ENCODE peak calls at places on chromosomes 4 and X, in six cellular contexts. G is H9, J is mesenchymal stem cell, X is IMR-90, S is mesendoderm, W is trophoblast cell. Z is an unnamed sample.

GRCh38 chr4:57064811-57065711 is 45.1 kb downstream of the IGFBP7 start:
- DNase-seq in W (no peak), G (no peak), J (peak), X (peak), S (no peak), Z (no peak)

GRCh38 chr4:108592674-108592986 is 27.7 kb upstream of the RPL34 start:
- DNase-seq in J (peak), W (no peak), S (peak), G (no peak), X (no peak), Z (no peak)

GRCh38 chrX:1249101-1249887 is 19.3 kb upstream of the CSF2RA start:
- DNase-seq in J (peak), G (peak), X (no peak), W (peak), S (peak), Z (peak)

GRCh38 chrX:78573630-78574029 is 85.5 kb downstream of the RTL3 start:
- DNase-seq in J (no peak), X (no peak), G (no peak), S (no peak), W (no peak), Z (no peak)

GRCh38 chrX:45621356-45622041 is 420.8 kb upstream of the DIPK2B start:
- DNase-seq in J (peak), G (no peak), X (peak), S (no peak), W (peak), Z (no peak)

GRCh38 chr4:185915817-185916216 is 103.8 kb upstream of the SORBS2 start:
- DNase-seq in W (no peak), G (no peak), X (no peak), J (no peak), S (no peak), Z (no peak)

GRCh38 chr4:79913581-79913980 is 159.4 kb downstream of the ANTXR2 start:
- DNase-seq in J (peak), S (no peak), X (peak), W (no peak), G (no peak), Z (no peak)

GRCh38 chr4:98658287-98659105 is at the start of gene TSPAN5:
- DNase-seq in S (peak), X (peak), J (peak), G (peak), W (peak), Z (peak)

GRCh38 chr4:74418063-74418670 is 26.8 kb upstream of the AREG start:
- DNase-seq in J (peak), S (no peak), G (no peak), W (no peak), X (peak), Z (no peak)

GRCh38 chr4:74715731-74716435 is 78.4 kb downstream of the BTC start:
- DNase-seq in J (no peak), X (no peak), W (no peak), G (no peak), S (no peak), Z (no peak)

GRCh38 chrX:69203367-69204037 is 38.2 kb upstream of the PJA1 start:
- DNase-seq in G (no peak), S (peak), W (no peak), J (no peak), X (no peak), Z (no peak)

GRCh38 chrX:21661316-21661715 is 3.2 kb upstream of the KLHL34 start:
- DNase-seq in G (no peak), W (peak), S (no peak), J (no peak), X (no peak), Z (no peak)

GRCh38 chrX:39331062-39331704 is 529.9 kb downstream of the MID1IP1 start:
- DNase-seq in J (peak), G (no peak), X (no peak), S (no peak), W (no peak), Z (no peak)

DNA sequence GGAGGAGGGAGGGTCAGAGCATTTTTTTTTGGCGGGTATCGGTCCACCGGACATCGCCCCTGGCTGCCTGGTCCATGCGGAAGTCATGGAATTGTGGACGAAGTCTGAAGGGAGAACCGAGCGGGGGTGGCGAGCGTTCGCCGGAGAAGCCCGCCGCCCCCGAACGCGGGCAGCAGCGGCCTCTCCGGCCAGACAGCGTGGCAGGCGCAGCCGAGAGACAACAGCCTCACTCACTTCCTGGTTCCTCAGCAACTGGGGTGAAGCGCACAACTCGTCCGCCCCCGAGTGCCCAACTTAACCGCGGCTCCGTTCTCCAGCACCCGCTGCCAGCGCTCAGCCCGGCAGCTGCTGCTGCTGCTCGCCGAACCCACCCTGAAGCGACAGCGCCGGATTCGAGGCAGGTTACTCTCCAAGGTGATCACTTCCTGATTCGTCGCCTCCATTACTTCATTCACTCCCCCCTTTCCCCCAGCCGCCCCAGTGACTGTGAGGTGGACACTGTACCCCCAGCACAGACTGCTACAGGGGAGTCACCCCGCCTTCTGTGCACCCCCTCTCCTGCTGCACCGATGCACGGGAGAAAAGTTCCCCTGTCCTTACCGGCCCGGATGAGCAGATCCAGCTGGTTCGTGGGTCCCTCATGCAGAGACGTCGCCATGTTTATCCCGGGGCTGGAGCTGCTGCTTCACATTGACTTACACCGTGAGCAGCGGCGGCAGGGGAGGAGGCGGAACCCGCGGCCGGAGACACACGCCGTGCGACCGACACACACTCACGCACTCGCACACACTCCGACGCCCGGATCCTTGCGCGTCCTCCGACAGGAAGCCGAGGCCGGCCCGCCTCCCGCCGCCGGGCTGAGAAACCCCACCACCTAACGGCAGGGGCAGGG is 68.2 kb downstream of the NOCT start:
- DNase-seq in J (peak), S (peak), X (peak), G (peak), W (peak), Z (peak)
- H3K4ac ChIP-seq in J (peak), S (peak), X (peak), G (no peak), W (peak), Z (peak)

GRCh38 chr4:8229341-8229975 is 30.4 kb downstream of the SH3TC1 start:
- DNase-seq in J (no peak), X (no peak), G (no peak), W (no peak), S (no peak), Z (no peak)

GRCh38 chr4:8225704-8226443 is 26.8 kb downstream of the SH3TC1 start:
- DNase-seq in S (peak), X (no peak), J (no peak), W (no peak), G (peak), Z (no peak)

GRCh38 chr4:8227201-8227770 is 28.2 kb downstream of the SH3TC1 start:
- DNase-seq in J (no peak), X (no peak), W (no peak), S (no peak), G (no peak), Z (no peak)

GRCh38 chr4:8228319-8229250 is 29.5 kb downstream of the SH3TC1 start:
- DNase-seq in J (peak), X (peak), S (peak), G (no peak), W (no peak), Z (no peak)

GRCh38 chr4:8227771-8228318 is 28.8 kb downstream of the SH3TC1 start:
- DNase-seq in S (no peak), G (no peak), W (no peak), X (no peak), J (no peak), Z (no peak)
- H3K4ac ChIP-seq in S (peak), G (peak), W (peak), X (peak), J (peak), Z (peak)

GRCh38 chrX:153600921-153601320 is 2.0 kb upstream of the CCNQ start:
- DNase-seq in X (no peak), W (no peak), S (no peak), J (no peak), G (no peak), Z (no peak)

GRCh38 chrX:153598541-153599191 is at the start of gene CCNQ:
- DNase-seq in S (peak), X (peak), W (peak), J (peak), G (peak), Z (no peak)

GRCh38 chrX:153601511-153602110 is 2.7 kb upstream of the CCNQ start:
- DNase-seq in G (no peak), J (no peak), W (no peak), S (no peak), X (no peak), Z (no peak)

GRCh38 chrX:153599192-153600031 is 473 bp upstream of the CCNQ start:
- DNase-seq in W (peak), J (peak), G (peak), X (peak), S (peak), Z (peak)

GRCh38 chrX:153600032-153600373 is 1.1 kb upstream of the CCNQ start:
- DNase-seq in S (peak), X (no peak), J (peak), W (no peak), G (no peak), Z (no peak)
- H3K4ac ChIP-seq in S (no peak), X (no peak), J (no peak), W (no peak), G (no peak), Z (no peak)

DNA sequence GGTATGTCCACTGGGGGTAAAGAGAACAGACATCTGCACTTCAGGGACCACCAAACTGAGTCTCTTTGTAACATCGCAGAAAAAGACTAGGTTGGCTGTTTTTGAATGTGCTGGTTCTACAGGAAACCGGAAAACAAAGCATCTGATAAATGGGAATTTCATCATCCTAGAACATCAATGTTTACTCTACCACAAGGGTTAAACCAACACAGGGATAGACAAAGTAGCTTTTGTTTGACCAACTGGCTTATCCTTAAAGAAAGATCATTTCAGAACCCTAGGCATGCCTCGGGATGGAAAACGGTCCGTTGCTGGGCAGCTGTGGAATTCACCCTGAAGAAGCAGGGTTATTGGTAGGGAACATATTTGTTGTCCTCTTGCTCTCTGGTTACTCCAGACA is 2355.5 kb upstream of the AGA start:
- DNase-seq in S (no peak), W (no peak), X (no peak), J (no peak), G (no peak), Z (no peak)
- H3K4ac ChIP-seq in S (no peak), W (no peak), X (no peak), J (no peak), G (no peak), Z (no peak)

DNA sequence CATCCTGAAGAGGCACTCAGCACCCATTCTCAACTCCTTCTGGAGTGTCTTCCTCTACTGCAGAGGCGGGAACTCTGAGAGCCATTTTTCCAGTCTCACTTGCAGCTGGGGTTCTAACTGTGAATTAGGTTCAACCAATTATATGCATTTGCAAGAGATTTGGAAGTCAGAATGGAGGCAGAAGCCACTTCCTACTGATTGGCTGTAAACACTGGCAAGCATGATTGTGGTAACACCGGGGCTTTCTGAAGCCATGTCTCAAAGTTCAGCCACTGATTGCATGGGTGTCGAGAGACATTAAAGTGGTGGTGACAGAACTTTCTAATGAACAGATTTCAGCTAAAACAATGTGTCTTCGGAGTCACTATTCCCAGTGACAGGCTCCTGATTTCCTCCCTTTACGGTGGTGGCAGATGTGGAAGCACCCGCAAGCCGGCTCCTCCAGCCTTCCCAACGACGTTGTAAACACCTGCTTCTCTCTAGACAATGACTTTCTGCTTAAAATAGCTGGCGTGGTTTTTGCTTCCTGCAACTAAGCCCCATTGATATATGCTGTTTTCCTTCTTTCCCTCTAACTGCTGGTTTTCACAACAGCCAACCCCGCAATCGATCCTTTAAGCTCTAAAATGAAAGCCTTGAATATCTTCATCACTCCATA is 92.0 kb downstream of the IRF2 start:
- DNase-seq in G (no peak), W (no peak), S (no peak), J (peak), X (no peak), Z (no peak)
- H3K4ac ChIP-seq in G (no peak), W (no peak), S (no peak), J (no peak), X (peak), Z (no peak)

GRCh38 chr4:153450545-153450917 is 15.6 kb upstream of the TMEM131L start:
- DNase-seq in X (no peak), J (no peak), G (no peak), S (no peak), W (no peak), Z (no peak)
- H3K4ac ChIP-seq in X (no peak), J (no peak), G (no peak), S (no peak), W (peak), Z (no peak)

GRCh38 chr4:122784261-122784660 is 42.4 kb upstream of the FGF2 start:
- DNase-seq in G (no peak), S (no peak), W (no peak), J (no peak), X (no peak), Z (no peak)

GRCh38 chr4:122783301-122784215 is 43.1 kb upstream of the FGF2 start:
- DNase-seq in S (peak), W (peak), X (peak), G (peak), J (peak), Z (peak)

GRCh38 chr4:122788935-122789334 is 37.7 kb upstream of the FGF2 start:
- DNase-seq in W (no peak), S (no peak), J (no peak), G (no peak), X (no peak), Z (no peak)

GRCh38 chr4:122787940-122788339 is 38.7 kb upstream of the FGF2 start:
- DNase-seq in J (no peak), S (no peak), G (no peak), W (no peak), X (no peak), Z (no peak)

DNA sequence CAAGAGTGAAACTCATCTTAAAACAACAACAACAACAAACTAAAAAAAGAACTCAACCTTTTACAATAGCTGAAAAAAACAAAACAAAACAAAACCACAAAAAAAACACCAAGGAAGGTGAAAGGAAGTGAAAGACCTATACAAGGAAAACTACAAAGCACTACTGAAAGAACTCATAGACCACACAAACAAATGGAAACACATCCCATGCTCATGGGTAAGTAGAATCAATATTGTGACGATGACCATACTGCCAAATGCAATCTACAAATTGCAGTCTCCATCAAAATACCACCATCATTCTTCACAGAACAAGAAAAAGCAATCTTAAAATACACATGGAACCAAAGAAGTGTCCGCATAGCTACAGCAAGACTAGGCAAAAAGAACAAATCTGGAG is 41.5 kb upstream of the FGF2 start:
- DNase-seq in S (no peak), X (no peak), J (no peak), G (no peak), W (no peak), Z (no peak)
- H3K4ac ChIP-seq in S (no peak), X (no peak), J (no peak), G (no peak), W (no peak), Z (no peak)

GRCh38 chr4:112752510-112752909 is 115.6 kb downstream of the LARP7 start:
- DNase-seq in X (no peak), S (no peak), W (no peak), J (no peak), G (no peak), Z (no peak)

GRCh38 chr4:112752061-112752460 is 115.1 kb downstream of the LARP7 start:
- DNase-seq in W (no peak), G (no peak), S (peak), J (no peak), X (no peak), Z (no peak)

GRCh38 chr4:112748352-112748900 is 111.5 kb downstream of the LARP7 start:
- DNase-seq in S (peak), J (no peak), W (no peak), G (no peak), X (no peak), Z (no peak)

GRCh38 chr4:112751447-112751846 is 114.5 kb downstream of the LARP7 start:
- DNase-seq in S (peak), X (no peak), J (no peak), G (peak), W (no peak), Z (no peak)

DNA sequence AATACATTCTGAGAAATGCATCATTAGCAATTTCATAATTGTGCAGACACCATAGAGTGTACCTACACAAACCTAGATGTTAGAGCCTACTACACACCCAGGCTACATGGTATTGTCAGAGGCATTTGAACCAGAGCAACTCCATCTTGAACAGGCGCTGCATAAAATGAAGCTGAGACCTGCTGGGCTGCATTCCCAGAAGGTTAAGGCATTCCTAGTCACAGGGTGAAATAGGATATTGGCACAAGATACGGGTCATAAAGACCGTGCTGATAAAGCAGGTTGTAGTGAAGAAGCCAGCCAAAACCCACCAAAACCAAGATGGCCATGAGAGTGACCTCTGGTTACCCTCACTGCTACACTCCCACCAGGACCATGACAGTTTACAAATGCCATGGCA is 116.4 kb downstream of the LARP7 start:
- DNase-seq in G (no peak), J (no peak), X (no peak), W (peak), S (peak), Z (no peak)
- H3K4ac ChIP-seq in G (no peak), J (no peak), X (no peak), W (no peak), S (peak), Z (no peak)

GRCh38 chr4:55399581-55399980 is 3.8 kb downstream of the TMEM165 start:
- DNase-seq in G (no peak), W (no peak), J (no peak), X (no peak), S (no peak), Z (no peak)
- H3K4ac ChIP-seq in G (no peak), W (peak), J (no peak), X (no peak), S (no peak), Z (no peak)

GRCh38 chr4:165326831-165327210 is 648 bp upstream of the MSMO1 start:
- DNase-seq in G (peak), X (peak), W (peak), J (no peak), S (peak), Z (no peak)
- H3K4ac ChIP-seq in G (no peak), X (no peak), W (no peak), J (no peak), S (no peak), Z (no peak)